ENCODE peak calls at places on chromosomes 7 and 10, in five cellular contexts. One of them, this sample, is unnamed.

GRCh38 chr10:119279441-119279840 is 72.1 kb downstream of the GRK5 start:
- DNase-seq in AG04450: no peak
- DNase-seq in GM23338: no peak
- DNase-seq in MCF 10A: no peak
- DNase-seq in glutamatergic neuron: no peak
- DNase-seq in this sample: no peak

GRCh38 chr10:101301111-101301731 is 52.7 kb upstream of the BTRC start:
- DNase-seq in GM23338: peak; percentile 73
- DNase-seq in AG04450: peak; percentile 13
- DNase-seq in glutamatergic neuron: no peak
- DNase-seq in MCF 10A: peak; percentile 80
- DNase-seq in this sample: peak; percentile 69

GRCh38 chr7:17830206-17830605 is 110.1 kb downstream of the SNX13 start:
- DNase-seq in AG04450: no peak
- DNase-seq in MCF 10A: peak; percentile 42
- DNase-seq in glutamatergic neuron: no peak
- DNase-seq in GM23338: no peak
- DNase-seq in this sample: no peak

GRCh38 chr7:113071465-113071864 is 15.2 kb downstream of the GPR85 start:
- DNase-seq in MCF 10A: peak; percentile 41
- DNase-seq in glutamatergic neuron: no peak
- DNase-seq in AG04450: no peak
- DNase-seq in GM23338: no peak
- DNase-seq in this sample: no peak

GRCh38 chr10:99661370-99661749 is 2.1 kb downstream of the ENTPD7 start:
- DNase-seq in AG04450: peak; percentile 52
- DNase-seq in GM23338: no peak
- DNase-seq in glutamatergic neuron: no peak
- DNase-seq in MCF 10A: peak; percentile 87
- DNase-seq in this sample: no peak

GRCh38 chr7:74023786-74024185 is 4.2 kb upstream of the ELN start:
- DNase-seq in GM23338: no peak
- DNase-seq in MCF 10A: no peak
- DNase-seq in AG04450: no peak
- DNase-seq in glutamatergic neuron: no peak
- DNase-seq in this sample: no peak

GRCh38 chr7:45120-46090 is 147.0 kb upstream of the FAM20C start:
- DNase-seq in glutamatergic neuron: no peak
- DNase-seq in GM23338: no peak
- DNase-seq in MCF 10A: no peak
- DNase-seq in AG04450: no peak
- DNase-seq in this sample: no peak

GRCh38 chr10:54081950-54082349 is 719.1 kb downstream of the PCDH15 start:
- DNase-seq in MCF 10A: no peak
- DNase-seq in glutamatergic neuron: no peak
- DNase-seq in GM23338: no peak
- DNase-seq in AG04450: no peak
- DNase-seq in this sample: no peak

GRCh38 chr10:103533827-103534226 is 40.3 kb downstream of the NEURL1 start:
- DNase-seq in glutamatergic neuron: no peak
- DNase-seq in AG04450: no peak
- DNase-seq in GM23338: no peak
- DNase-seq in MCF 10A: no peak
- DNase-seq in this sample: no peak

GRCh38 chr10:94583164-94583563 is 37.6 kb downstream of the HELLS start:
- DNase-seq in AG04450: no peak
- DNase-seq in glutamatergic neuron: no peak
- DNase-seq in MCF 10A: no peak
- DNase-seq in GM23338: no peak
- DNase-seq in this sample: no peak

GRCh38 chr10:80459047-80459865 is 5.1 kb downstream of the TSPAN14 start:
- DNase-seq in glutamatergic neuron: no peak
- DNase-seq in MCF 10A: peak; percentile 88
- DNase-seq in GM23338: peak; percentile 41
- DNase-seq in AG04450: no peak
- DNase-seq in this sample: no peak

GRCh38 chr7:756928-757560 is 30.0 kb upstream of the PRKAR1B start:
- DNase-seq in glutamatergic neuron: no peak
- DNase-seq in MCF 10A: no peak
- DNase-seq in AG04450: no peak
- DNase-seq in GM23338: no peak
- DNase-seq in this sample: no peak

GRCh38 chr7:129295015-129295423 is 70.2 kb downstream of the AHCYL2 start:
- DNase-seq in MCF 10A: peak; percentile 54
- DNase-seq in glutamatergic neuron: no peak
- DNase-seq in AG04450: no peak
- DNase-seq in GM23338: no peak
- DNase-seq in this sample: no peak

GRCh38 chr10:3467052-3467906 is 294.7 kb upstream of the PITRM1 start:
- DNase-seq in GM23338: peak; percentile 64
- DNase-seq in MCF 10A: peak; percentile 97
- DNase-seq in glutamatergic neuron: no peak
- DNase-seq in AG04450: peak; percentile 91
- DNase-seq in this sample: no peak

GRCh38 chr10:45580371-45580770 is 92.2 kb downstream of the ZFAND4 start:
- DNase-seq in GM23338: no peak
- DNase-seq in glutamatergic neuron: no peak
- DNase-seq in AG04450: no peak
- DNase-seq in MCF 10A: no peak
- DNase-seq in this sample: no peak

GRCh38 chr7:106425017-106425719 is 140.4 kb upstream of the NAMPT start:
- DNase-seq in AG04450: peak; percentile 98
- DNase-seq in MCF 10A: peak; percentile 99
- DNase-seq in GM23338: no peak
- DNase-seq in glutamatergic neuron: no peak
- DNase-seq in this sample: no peak

GRCh38 chr10:3213758-3214545 is 41.4 kb upstream of the PITRM1 start:
- DNase-seq in MCF 10A: no peak
- DNase-seq in GM23338: no peak
- DNase-seq in AG04450: no peak
- DNase-seq in glutamatergic neuron: no peak
- DNase-seq in this sample: no peak

GRCh38 chr10:33352154-33352553 is 17.7 kb upstream of the NRP1 start:
- DNase-seq in MCF 10A: peak; percentile 81
- DNase-seq in GM23338: no peak
- DNase-seq in AG04450: peak; percentile 61
- DNase-seq in glutamatergic neuron: no peak
- DNase-seq in this sample: no peak

GRCh38 chr10:6301482-6302083 is 98.9 kb downstream of the PFKFB3 start:
- DNase-seq in GM23338: no peak
- DNase-seq in MCF 10A: no peak
- DNase-seq in glutamatergic neuron: no peak
- DNase-seq in AG04450: no peak
- DNase-seq in this sample: no peak

GRCh38 chr7:74018261-74018660 is 9.7 kb upstream of the ELN start:
- DNase-seq in glutamatergic neuron: no peak
- DNase-seq in AG04450: no peak
- DNase-seq in MCF 10A: no peak
- DNase-seq in GM23338: no peak
- DNase-seq in this sample: no peak

GRCh38 chr7:37488163-37488759 is 39.6 kb upstream of the ELMO1 start:
- DNase-seq in AG04450: no peak
- DNase-seq in GM23338: peak; percentile 11
- DNase-seq in glutamatergic neuron: no peak
- DNase-seq in MCF 10A: peak; percentile 51
- DNase-seq in this sample: no peak

GRCh38 chr10:132544744-132545658 is 7.4 kb downstream of the INPP5A start:
- DNase-seq in glutamatergic neuron: no peak
- DNase-seq in GM23338: no peak
- DNase-seq in AG04450: no peak
- DNase-seq in MCF 10A: no peak
- DNase-seq in this sample: no peak

GRCh38 chr7:30159698-30160143 is 24.9 kb downstream of the MTURN start:
- DNase-seq in MCF 10A: no peak
- DNase-seq in GM23338: peak; percentile 61
- DNase-seq in AG04450: no peak
- DNase-seq in glutamatergic neuron: no peak
- DNase-seq in this sample: no peak
- TF ChIP-seq CTCF in MCF 10A: no peak
- TF ChIP-seq CTCF in GM23338: peak; percentile 60
- TF ChIP-seq CTCF in AG04450: peak; percentile 30
- TF ChIP-seq CTCF in glutamatergic neuron: peak; percentile 19
- TF ChIP-seq CTCF in this sample: no peak

GRCh38 chr10:110336111-110336721 is 31.5 kb upstream of the SMNDC1 start:
- DNase-seq in glutamatergic neuron: peak; percentile 69
- DNase-seq in MCF 10A: peak; percentile 96
- DNase-seq in AG04450: peak; percentile 90
- DNase-seq in GM23338: peak; percentile 64
- DNase-seq in this sample: no peak
- TF ChIP-seq CTCF in glutamatergic neuron: peak; percentile 36
- TF ChIP-seq CTCF in MCF 10A: no peak
- TF ChIP-seq CTCF in AG04450: peak; percentile 36
- TF ChIP-seq CTCF in GM23338: peak; percentile 17
- TF ChIP-seq CTCF in this sample: no peak

DNA sequence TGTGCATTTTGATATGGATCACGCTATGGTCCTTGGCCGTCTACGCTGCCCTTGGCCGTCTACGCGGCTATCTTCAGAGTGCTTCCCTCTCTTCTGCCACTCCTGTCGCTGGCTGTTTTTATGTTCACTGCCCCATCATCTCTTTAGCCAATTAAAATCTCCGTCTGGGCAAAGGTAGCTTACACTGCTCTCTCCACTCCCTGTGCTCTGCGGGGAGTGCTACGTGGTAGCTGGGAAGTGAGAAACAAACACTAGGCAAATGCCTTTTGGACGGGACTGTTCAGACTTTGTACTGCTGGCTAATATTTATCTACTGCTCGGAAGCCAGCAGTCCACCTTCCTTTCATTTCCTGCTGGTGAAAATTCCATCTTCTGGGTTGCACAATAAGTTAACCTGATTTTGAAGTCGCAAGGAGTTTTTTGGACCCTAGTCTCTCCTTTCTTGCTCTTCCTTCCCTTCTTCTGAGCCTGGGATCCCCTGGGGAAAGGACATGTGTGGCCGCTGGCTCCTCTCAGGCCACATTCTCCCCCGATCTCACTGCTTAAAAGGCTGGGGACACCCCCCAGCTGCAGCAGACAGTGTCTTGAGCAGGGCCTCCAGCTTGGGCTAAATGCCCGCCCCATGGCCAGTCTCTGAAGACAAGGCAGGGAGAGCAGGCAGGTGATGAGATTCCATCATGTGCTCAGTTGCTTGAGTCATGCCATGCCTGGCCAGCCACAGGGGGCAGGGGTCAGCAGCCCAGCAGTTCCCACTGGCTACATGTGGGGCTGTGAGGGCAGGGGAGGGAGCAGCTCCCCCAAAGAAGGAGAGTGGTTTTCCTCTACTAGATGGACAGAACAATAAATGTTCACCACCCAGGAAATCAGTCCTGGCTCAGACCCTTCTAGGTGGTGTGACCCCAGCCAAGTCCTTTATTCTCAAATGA is 25.5 kb upstream of the RBM33 start:
- DNase-seq in AG04450: no peak
- DNase-seq in MCF 10A: no peak
- DNase-seq in GM23338: peak; percentile 20
- DNase-seq in glutamatergic neuron: no peak
- DNase-seq in this sample: no peak
- TF ChIP-seq CTCF in AG04450: no peak
- TF ChIP-seq CTCF in MCF 10A: no peak
- TF ChIP-seq CTCF in GM23338: no peak
- TF ChIP-seq CTCF in glutamatergic neuron: no peak
- TF ChIP-seq CTCF in this sample: no peak

DNA sequence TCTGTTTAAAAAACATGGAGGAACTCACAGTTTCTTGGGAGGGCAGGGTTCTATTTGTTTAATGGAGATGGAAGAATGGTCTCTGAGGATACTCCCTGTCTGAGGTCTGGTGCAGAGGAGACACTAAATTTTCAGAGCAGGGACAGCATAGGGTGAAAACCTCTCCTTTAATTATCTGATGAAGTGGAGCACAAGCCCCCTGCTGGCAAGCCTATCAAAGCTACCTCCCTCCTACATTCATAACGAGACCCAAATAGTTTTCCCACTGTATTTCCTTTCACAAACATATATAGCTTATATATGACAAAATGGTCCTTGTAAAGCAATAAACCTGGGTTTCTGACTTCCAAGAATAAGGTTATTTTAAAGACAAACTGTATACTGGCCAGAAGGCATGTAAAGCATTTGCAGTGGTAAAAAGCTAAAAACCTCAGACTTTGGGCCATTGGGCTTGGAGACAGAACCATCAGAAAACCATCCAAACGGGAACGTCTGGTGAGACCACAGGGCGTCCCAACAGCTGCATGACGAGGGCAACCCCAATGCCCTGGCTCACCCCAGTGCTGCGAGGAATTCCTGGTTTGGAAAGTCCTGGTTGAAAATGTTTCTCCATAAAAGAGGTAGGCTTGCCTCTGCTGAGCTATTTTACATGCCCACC is 201.3 kb downstream of the FANK1 start:
- DNase-seq in GM23338: peak; percentile 17
- DNase-seq in glutamatergic neuron: no peak
- DNase-seq in AG04450: no peak
- DNase-seq in MCF 10A: peak; percentile 13
- DNase-seq in this sample: no peak
- TF ChIP-seq CTCF in GM23338: peak; percentile 14
- TF ChIP-seq CTCF in glutamatergic neuron: no peak
- TF ChIP-seq CTCF in AG04450: peak; percentile 22
- TF ChIP-seq CTCF in MCF 10A: no peak
- TF ChIP-seq CTCF in this sample: no peak

GRCh38 chr7:124152859-124153692 is 120.2 kb upstream of the TMEM229A start:
- DNase-seq in AG04450: peak; percentile 21
- DNase-seq in glutamatergic neuron: peak; percentile 16
- DNase-seq in GM23338: peak; percentile 76
- DNase-seq in MCF 10A: peak; percentile 62
- DNase-seq in this sample: peak; percentile 49
- TF ChIP-seq CTCF in AG04450: peak; percentile 46
- TF ChIP-seq CTCF in glutamatergic neuron: peak; percentile 47
- TF ChIP-seq CTCF in GM23338: peak; percentile 75
- TF ChIP-seq CTCF in MCF 10A: peak; percentile 29
- TF ChIP-seq CTCF in this sample: peak; percentile 49

DNA sequence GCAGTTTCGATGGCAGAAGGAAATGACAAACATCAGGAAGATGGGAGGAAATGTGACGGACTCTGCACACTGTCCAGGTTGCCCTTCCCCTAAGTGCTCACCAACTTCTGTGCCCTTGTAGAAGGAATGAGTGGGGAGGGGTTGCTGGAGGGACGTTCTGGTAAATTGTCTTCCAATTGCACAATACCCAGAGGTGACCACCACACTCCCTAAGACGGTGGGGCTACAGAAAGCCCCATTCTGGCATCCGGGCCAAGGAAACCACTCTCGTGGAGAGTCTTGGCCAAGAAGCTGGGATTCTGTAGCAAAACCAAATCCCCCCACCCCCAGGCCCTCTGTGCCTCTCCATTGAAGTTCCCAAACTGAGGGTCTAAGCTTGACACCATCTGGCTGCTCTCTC is 37.1 kb downstream of the ZMIZ1 start:
- DNase-seq in glutamatergic neuron: no peak
- DNase-seq in AG04450: no peak
- DNase-seq in GM23338: no peak
- DNase-seq in MCF 10A: no peak
- DNase-seq in this sample: no peak
- TF ChIP-seq CTCF in glutamatergic neuron: no peak
- TF ChIP-seq CTCF in AG04450: no peak
- TF ChIP-seq CTCF in GM23338: no peak
- TF ChIP-seq CTCF in MCF 10A: no peak
- TF ChIP-seq CTCF in this sample: no peak

GRCh38 chr7:134905375-134905774 is 80.9 kb upstream of the AGBL3 start:
- DNase-seq in MCF 10A: peak; percentile 89
- DNase-seq in glutamatergic neuron: no peak
- DNase-seq in GM23338: no peak
- DNase-seq in AG04450: peak; percentile 87
- DNase-seq in this sample: no peak
- TF ChIP-seq CTCF in MCF 10A: no peak
- TF ChIP-seq CTCF in glutamatergic neuron: no peak
- TF ChIP-seq CTCF in GM23338: no peak
- TF ChIP-seq CTCF in AG04450: peak; percentile 58
- TF ChIP-seq CTCF in this sample: no peak

GRCh38 chr7:27605689-27606269 is 56.9 kb downstream of the HIBADH start:
- DNase-seq in AG04450: no peak
- DNase-seq in GM23338: peak; percentile 43
- DNase-seq in glutamatergic neuron: no peak
- DNase-seq in MCF 10A: peak; percentile 38
- DNase-seq in this sample: peak; percentile 8
- TF ChIP-seq CTCF in AG04450: peak; percentile 57
- TF ChIP-seq CTCF in GM23338: peak; percentile 48
- TF ChIP-seq CTCF in glutamatergic neuron: peak; percentile 46
- TF ChIP-seq CTCF in MCF 10A: peak; percentile 27
- TF ChIP-seq CTCF in this sample: peak; percentile 59